ENCODE peak calls at places on chromosome 15, in seven cellular contexts. A, M, Q, J, R, B and Z are unnamed samples.

GRCh38 chr15:58404722-58405121 is 27.1 kb upstream of the LIPC start:
- DNase-seq in A (no peak), M (no peak), Q (no peak), J (no peak), R (no peak), B (no peak), Z (no peak)

GRCh38 chr15:91853501-91853967 is at the start of gene SLCO3A1:
- DNase-seq in A (no peak), M (no peak), Q (no peak), J (peak; percentile 91), R (no peak), B (no peak), Z (peak; percentile 43)

GRCh38 chr15:34043391-34043790 is 4.4 kb upstream of the AVEN start:
- DNase-seq in A (no peak), M (no peak), Q (no peak), J (no peak), R (no peak), B (no peak), Z (no peak)

GRCh38 chr15:82045179-82045891 is 483 bp downstream of the MEX3B start:
- DNase-seq in A (no peak), M (no peak), Q (no peak), J (peak; percentile 45), R (no peak), B (no peak), Z (no peak)

GRCh38 chr15:43509002-43509922 is 8.1 kb upstream of the MAP1A start:
- DNase-seq in A (no peak), M (peak; percentile 20), Q (no peak), J (peak; percentile 47), R (peak; percentile 20), B (no peak), Z (no peak)

GRCh38 chr15:70715840-70716510 is 47.4 kb downstream of the UACA start:
- DNase-seq in A (no peak), M (no peak), Q (no peak), J (no peak), R (no peak), B (no peak), Z (no peak)

GRCh38 chr15:57037548-57037947 is 119.1 kb downstream of the TCF12 start:
- DNase-seq in A (no peak), M (no peak), Q (no peak), J (no peak), R (no peak), B (no peak), Z (no peak)

GRCh38 chr15:80929225-80929624 is 60.4 kb downstream of the MESD start:
- DNase-seq in A (no peak), M (no peak), Q (no peak), J (no peak), R (no peak), B (no peak), Z (no peak)

GRCh38 chr15:83565553-83566159 is 88.3 kb upstream of the ADAMTSL3 start:
- DNase-seq in A (no peak), M (peak; percentile 23), Q (peak; percentile 37), J (peak; percentile 25), R (peak; percentile 25), B (no peak), Z (peak; percentile 46)

GRCh38 chr15:50905055-50905454 is 3.4 kb upstream of the AP4E1 start:
- DNase-seq in A (no peak), M (no peak), Q (no peak), J (no peak), R (no peak), B (no peak), Z (no peak)

GRCh38 chr15:71278989-71279756 is 163.9 kb downstream of the THSD4 start:
- DNase-seq in A (no peak), M (no peak), Q (no peak), J (no peak), R (peak; percentile 72), B (no peak), Z (no peak)

GRCh38 chr15:45670511-45670910 is 35.7 kb downstream of the SQOR start:
- DNase-seq in A (no peak), M (no peak), Q (no peak), J (no peak), R (no peak), B (no peak), Z (no peak)

GRCh38 chr15:60903221-60903620 is 325.9 kb downstream of the RORA start:
- DNase-seq in A (no peak), M (no peak), Q (no peak), J (no peak), R (no peak), B (no peak), Z (no peak)

GRCh38 chr15:45720183-45720582 is 85.4 kb downstream of the SQOR start:
- DNase-seq in A (no peak), M (no peak), Q (no peak), J (no peak), R (no peak), B (no peak), Z (no peak)

GRCh38 chr15:74584779-74585178 is 30.9 kb upstream of the CLK3 start:
- DNase-seq in A (no peak), M (peak; percentile 73), Q (no peak), J (peak; percentile 89), R (no peak), B (no peak), Z (no peak)

GRCh38 chr15:20645956-20646355 is 104.4 kb upstream of the GOLGA6L6 start:
- DNase-seq in A (no peak), M (no peak), Q (no peak), J (no peak), R (no peak), B (peak; percentile 11), Z (no peak)

GRCh38 chr15:66592505-66593218 is 26.9 kb upstream of the LCTL start:
- DNase-seq in A (no peak), M (peak; percentile 81), Q (no peak), J (no peak), R (no peak), B (no peak), Z (no peak)

GRCh38 chr15:43517354-43518072 is at the start of gene MAP1A:
- DNase-seq in A (no peak), M (peak; percentile 90), Q (no peak), J (peak; percentile 89), R (no peak), B (no peak), Z (no peak)

GRCh38 chr15:40932625-40933519 is 3.7 kb downstream of the DLL4 start:
- DNase-seq in A (no peak), M (no peak), Q (no peak), J (no peak), R (peak; percentile 75), B (no peak), Z (no peak)

GRCh38 chr15:60871731-60872130 is 357.4 kb downstream of the RORA start:
- DNase-seq in A (no peak), M (no peak), Q (no peak), J (no peak), R (no peak), B (no peak), Z (no peak)

GRCh38 chr15:52083603-52084002 is 29.0 kb downstream of the BCL2L10 start:
- DNase-seq in A (no peak), M (no peak), Q (no peak), J (no peak), R (no peak), B (no peak), Z (no peak)

GRCh38 chr15:52800852-52801747 is 11.0 kb upstream of the ONECUT1 start:
- DNase-seq in A (no peak), M (no peak), Q (no peak), J (no peak), R (no peak), B (no peak), Z (no peak)

GRCh38 chr15:91113036-91113435 is 13.0 kb downstream of the SV2B start:
- DNase-seq in A (no peak), M (no peak), Q (no peak), J (no peak), R (no peak), B (no peak), Z (no peak)

GRCh38 chr15:61818801-61819200 is 241.4 kb downstream of the VPS13C start:
- DNase-seq in A (no peak), M (no peak), Q (no peak), J (no peak), R (no peak), B (no peak), Z (no peak)

DNA sequence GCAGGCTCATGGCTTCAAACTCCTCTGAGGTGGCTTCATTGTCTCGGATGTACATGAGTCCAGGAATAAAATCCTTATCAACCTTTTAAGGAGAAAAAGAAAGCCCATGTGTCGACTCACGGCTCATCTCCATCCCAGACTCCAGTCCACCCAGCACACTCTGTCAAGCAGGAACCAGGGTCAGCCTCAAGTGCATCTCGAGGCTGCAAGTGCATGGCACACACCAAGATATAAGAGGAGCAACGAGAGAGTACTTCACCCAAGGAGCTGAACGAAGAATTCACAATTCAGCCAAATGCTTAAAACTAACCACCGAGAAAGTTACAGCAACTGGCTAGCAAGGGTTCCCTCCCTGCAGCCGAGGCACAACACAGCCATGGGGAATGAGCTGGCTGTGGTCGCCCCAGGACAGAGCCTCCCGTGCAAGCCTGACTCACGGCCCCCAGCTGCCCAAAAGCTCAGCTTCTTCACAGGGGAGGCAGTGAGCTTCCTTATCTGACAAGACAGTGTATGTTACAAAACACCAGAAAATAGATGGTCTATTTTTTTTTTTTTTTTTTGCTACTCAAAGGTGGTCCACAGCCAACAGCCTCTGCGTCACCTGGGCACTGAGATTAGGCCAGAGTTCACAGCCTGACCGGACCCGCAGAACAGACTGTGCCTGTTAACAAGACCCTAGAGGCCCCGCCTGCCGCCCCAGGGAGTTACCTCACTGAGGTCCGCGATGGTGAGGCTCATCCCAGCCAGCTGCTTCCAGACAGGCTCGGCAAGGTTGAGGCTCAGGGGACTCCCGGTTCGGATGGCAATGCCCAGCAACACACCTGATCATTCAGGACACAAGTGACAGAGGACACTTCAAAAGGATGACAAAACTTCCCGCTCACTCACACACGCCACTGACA is 15.9 kb upstream of the OCA2 start:
- DNase-seq in A (no peak), M (no peak), Q (no peak), J (no peak), R (no peak), B (no peak), Z (no peak)
- H3K36me3 ChIP-seq in A (peaks cover 42% of the 10 kb centered on the region), M (peaks cover 84% of the 10 kb centered on the region), Q (peaks cover 23% of the 10 kb centered on the region), J (peaks cover 12% of the 10 kb centered on the region), R (peaks cover 18% of the 10 kb centered on the region), B (peaks cover 29% of the 10 kb centered on the region), Z (peaks cover 74% of the 10 kb centered on the region)

GRCh38 chr15:69643971-69644370 is 191.4 kb downstream of the RPLP1 start:
- DNase-seq in A (no peak), M (no peak), Q (no peak), J (no peak), R (no peak), B (no peak), Z (no peak)
- H3K27me3 ChIP-seq in A (no peaks in the 10 kb centered on the region), M (peaks cover 6% of the 10 kb centered on the region), Q (peaks cover 32% of the 10 kb centered on the region), J (peaks cover 23% of the 10 kb centered on the region), R (peaks cover 4% of the 10 kb centered on the region), B (peaks cover 1% of the 10 kb centered on the region), Z (no peaks in the 10 kb centered on the region)

GRCh38 chr15:99956022-99956775 is 223.0 kb upstream of the LYSMD4 start:
- DNase-seq in A (no peak), M (no peak), Q (no peak), J (no peak), R (no peak), B (no peak), Z (no peak)
- TF ChIP-seq YY1 in A (no peak), M (no peak), Q (no peak), J (no peak), R (no peak), B (no peak), Z (no peak)

DNA sequence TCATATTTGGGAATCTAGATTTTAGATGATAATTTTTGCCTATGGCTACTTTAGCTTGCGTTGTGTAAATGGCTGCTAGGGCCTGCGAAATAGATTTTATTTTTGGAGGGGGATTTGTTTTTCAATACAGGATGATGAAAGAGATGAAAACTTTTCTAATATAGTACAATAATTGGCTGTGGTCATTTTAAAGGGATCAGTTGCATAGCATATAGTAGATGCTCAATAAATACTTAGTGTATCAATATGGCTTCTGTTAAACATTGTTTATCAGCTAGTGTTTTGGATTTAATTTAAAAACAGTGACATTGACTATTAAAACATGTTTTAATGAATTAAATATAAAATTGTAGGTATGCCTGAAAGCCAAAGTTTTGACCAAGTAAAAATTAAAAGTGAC is 6.9 kb upstream of the CHD2 start:
- DNase-seq in A (no peak), M (no peak), Q (no peak), J (no peak), R (no peak), B (no peak), Z (no peak)
- H3K36me3 ChIP-seq in A (peaks cover 67% of the 10 kb centered on the region), M (peaks cover 97% of the 10 kb centered on the region), Q (peaks cover 69% of the 10 kb centered on the region), J (peaks cover 91% of the 10 kb centered on the region), R (peaks cover 8% of the 10 kb centered on the region), B (peaks cover 4% of the 10 kb centered on the region), Z (peaks cover 94% of the 10 kb centered on the region)